ENCODE peak calls at places on chromosomes 13 and 19, in eight cellular contexts. One of them, this sample, is unnamed.
A peak's percentile ranks its signal among the peaks of the same experiment; 100 is the strongest.

GRCh38 chr13:29955137-29955650 is 104.8 kb upstream of the UBL3 start:
- DNase-seq in MCF 10A: no peak
- DNase-seq in lung: no peak
- DNase-seq in cardiac fibroblast: no peak
- DNase-seq in GM10248: no peak
- DNase-seq in HFF-Myc: no peak
- DNase-seq in RWPE1: no peak
- DNase-seq in IMR-90: no peak
- DNase-seq in this sample: no peak

GRCh38 chr13:29543230-29544215 is 52.0 kb downstream of the SLC7A1 start:
- DNase-seq in MCF 10A: peak; percentile 29
- DNase-seq in lung: no peak
- DNase-seq in cardiac fibroblast: no peak
- DNase-seq in GM10248: peak; percentile 80
- DNase-seq in HFF-Myc: no peak
- DNase-seq in RWPE1: no peak
- DNase-seq in IMR-90: peak; percentile 60
- DNase-seq in this sample: peak; percentile 80

GRCh38 chr13:51585696-51586095 is 1.4 kb downstream of the WDFY2 start:
- DNase-seq in MCF 10A: peak; percentile 49
- DNase-seq in lung: no peak
- DNase-seq in cardiac fibroblast: peak; percentile 22
- DNase-seq in GM10248: no peak
- DNase-seq in HFF-Myc: no peak
- DNase-seq in RWPE1: no peak
- DNase-seq in IMR-90: peak; percentile 62
- DNase-seq in this sample: no peak

GRCh38 chr19:46118136-46118535 is 6.4 kb downstream of the IGFL3 start:
- DNase-seq in MCF 10A: no peak
- DNase-seq in lung: no peak
- DNase-seq in cardiac fibroblast: no peak
- DNase-seq in GM10248: no peak
- DNase-seq in HFF-Myc: no peak
- DNase-seq in RWPE1: peak; percentile 23
- DNase-seq in IMR-90: no peak
- DNase-seq in this sample: no peak

GRCh38 chr13:54699831-54700230 is 1671.2 kb downstream of the OLFM4 start:
- DNase-seq in MCF 10A: no peak
- DNase-seq in lung: no peak
- DNase-seq in cardiac fibroblast: no peak
- DNase-seq in GM10248: no peak
- DNase-seq in HFF-Myc: no peak
- DNase-seq in RWPE1: no peak
- DNase-seq in IMR-90: no peak
- DNase-seq in this sample: no peak

GRCh38 chr13:67283602-67284001 is 53.5 kb upstream of the PCDH9 start:
- DNase-seq in MCF 10A: peak; percentile 18
- DNase-seq in lung: no peak
- DNase-seq in cardiac fibroblast: peak; percentile 21
- DNase-seq in GM10248: no peak
- DNase-seq in HFF-Myc: no peak
- DNase-seq in RWPE1: peak; percentile 16
- DNase-seq in IMR-90: peak; percentile 13
- DNase-seq in this sample: no peak

GRCh38 chr13:88729605-88730004 is 1058.4 kb downstream of the SLITRK5 start:
- DNase-seq in MCF 10A: no peak
- DNase-seq in lung: no peak
- DNase-seq in cardiac fibroblast: no peak
- DNase-seq in GM10248: no peak
- DNase-seq in HFF-Myc: no peak
- DNase-seq in RWPE1: no peak
- DNase-seq in IMR-90: no peak
- DNase-seq in this sample: no peak

GRCh38 chr19:2865334-2866221 is 1.6 kb upstream of the ZNF556 start:
- DNase-seq in MCF 10A: no peak
- DNase-seq in lung: no peak
- DNase-seq in cardiac fibroblast: no peak
- DNase-seq in GM10248: no peak
- DNase-seq in HFF-Myc: no peak
- DNase-seq in RWPE1: no peak
- DNase-seq in IMR-90: no peak
- DNase-seq in this sample: no peak

GRCh38 chr13:114061746-114062145 is 70.7 kb downstream of the RASA3 start:
- DNase-seq in MCF 10A: no peak
- DNase-seq in lung: no peak
- DNase-seq in cardiac fibroblast: no peak
- DNase-seq in GM10248: no peak
- DNase-seq in HFF-Myc: no peak
- DNase-seq in RWPE1: no peak
- DNase-seq in IMR-90: no peak
- DNase-seq in this sample: no peak

GRCh38 chr13:51557423-51557822 is 26.8 kb upstream of the WDFY2 start:
- DNase-seq in MCF 10A: no peak
- DNase-seq in lung: no peak
- DNase-seq in cardiac fibroblast: peak; percentile 11
- DNase-seq in GM10248: no peak
- DNase-seq in HFF-Myc: no peak
- DNase-seq in RWPE1: no peak
- DNase-seq in IMR-90: no peak
- DNase-seq in this sample: no peak

GRCh38 chr19:21838646-21839045 is 2.7 kb upstream of the ZNF43 start:
- DNase-seq in MCF 10A: no peak
- DNase-seq in lung: no peak
- DNase-seq in cardiac fibroblast: peak; percentile 13
- DNase-seq in GM10248: no peak
- DNase-seq in HFF-Myc: no peak
- DNase-seq in RWPE1: no peak
- DNase-seq in IMR-90: peak; percentile 65
- DNase-seq in this sample: no peak

GRCh38 chr13:72201726-72202125 is 334.7 kb upstream of the DACH1 start:
- DNase-seq in MCF 10A: no peak
- DNase-seq in lung: no peak
- DNase-seq in cardiac fibroblast: no peak
- DNase-seq in GM10248: no peak
- DNase-seq in HFF-Myc: no peak
- DNase-seq in RWPE1: no peak
- DNase-seq in IMR-90: no peak
- DNase-seq in this sample: no peak

GRCh38 chr13:66329988-66330429 is 900.1 kb downstream of the PCDH9 start:
- DNase-seq in MCF 10A: peak; percentile 2
- DNase-seq in lung: no peak
- DNase-seq in cardiac fibroblast: no peak
- DNase-seq in GM10248: no peak
- DNase-seq in HFF-Myc: no peak
- DNase-seq in RWPE1: no peak
- DNase-seq in IMR-90: peak; percentile 37
- DNase-seq in this sample: peak; percentile 1

GRCh38 chr19:40862333-40862732 is 12.1 kb upstream of the CYP2A6 start:
- DNase-seq in MCF 10A: no peak
- DNase-seq in lung: no peak
- DNase-seq in cardiac fibroblast: no peak
- DNase-seq in GM10248: no peak
- DNase-seq in HFF-Myc: no peak
- DNase-seq in RWPE1: no peak
- DNase-seq in IMR-90: no peak
- DNase-seq in this sample: no peak

GRCh38 chr13:36382030-36382429 is 35.8 kb upstream of the SPART start:
- DNase-seq in MCF 10A: peak; percentile 27
- DNase-seq in lung: no peak
- DNase-seq in cardiac fibroblast: no peak
- DNase-seq in GM10248: no peak
- DNase-seq in HFF-Myc: no peak
- DNase-seq in RWPE1: peak; percentile 73
- DNase-seq in IMR-90: no peak
- DNase-seq in this sample: no peak

GRCh38 chr19:519449-519865 is 12.1 kb upstream of the CDC34 start:
- DNase-seq in MCF 10A: no peak
- DNase-seq in lung: no peak
- DNase-seq in cardiac fibroblast: no peak
- DNase-seq in GM10248: no peak
- DNase-seq in HFF-Myc: no peak
- DNase-seq in RWPE1: no peak
- DNase-seq in IMR-90: no peak
- DNase-seq in this sample: no peak

GRCh38 chr19:33311326-33311682 is 9.0 kb upstream of the CEBPA start:
- DNase-seq in MCF 10A: no peak
- DNase-seq in lung: no peak
- DNase-seq in cardiac fibroblast: no peak
- DNase-seq in GM10248: peak; percentile 16
- DNase-seq in HFF-Myc: no peak
- DNase-seq in RWPE1: no peak
- DNase-seq in IMR-90: no peak
- DNase-seq in this sample: peak; percentile 30

GRCh38 chr13:57340878-57341277 is 173.9 kb downstream of the PRR20E start:
- DNase-seq in MCF 10A: no peak
- DNase-seq in lung: no peak
- DNase-seq in cardiac fibroblast: no peak
- DNase-seq in GM10248: no peak
- DNase-seq in HFF-Myc: no peak
- DNase-seq in RWPE1: no peak
- DNase-seq in IMR-90: no peak
- DNase-seq in this sample: no peak

GRCh38 chr19:18469245-18470107 is 31.5 kb upstream of the ISYNA1 start:
- DNase-seq in MCF 10A: peak; percentile 57
- DNase-seq in lung: peak; percentile 61
- DNase-seq in cardiac fibroblast: peak; percentile 81
- DNase-seq in GM10248: peak; percentile 65
- DNase-seq in HFF-Myc: no peak
- DNase-seq in RWPE1: no peak
- DNase-seq in IMR-90: peak; percentile 66
- DNase-seq in this sample: peak; percentile 77

GRCh38 chr19:34327851-34328250 is 37.1 kb upstream of the GPI start:
- DNase-seq in MCF 10A: no peak
- DNase-seq in lung: no peak
- DNase-seq in cardiac fibroblast: no peak
- DNase-seq in GM10248: no peak
- DNase-seq in HFF-Myc: no peak
- DNase-seq in RWPE1: no peak
- DNase-seq in IMR-90: no peak
- DNase-seq in this sample: no peak

GRCh38 chr19:19329199-19329598 is 8.6 kb downstream of the MAU2 start:
- DNase-seq in MCF 10A: no peak
- DNase-seq in lung: no peak
- DNase-seq in cardiac fibroblast: no peak
- DNase-seq in GM10248: no peak
- DNase-seq in HFF-Myc: no peak
- DNase-seq in RWPE1: no peak
- DNase-seq in IMR-90: no peak
- DNase-seq in this sample: peak; percentile 26

GRCh38 chr13:86399572-86399971 is 600.4 kb upstream of the SLITRK6 start:
- DNase-seq in MCF 10A: no peak
- DNase-seq in lung: no peak
- DNase-seq in cardiac fibroblast: no peak
- DNase-seq in GM10248: no peak
- DNase-seq in HFF-Myc: no peak
- DNase-seq in RWPE1: no peak
- DNase-seq in IMR-90: no peak
- DNase-seq in this sample: no peak

GRCh38 chr19:5166262-5166661 is 174.3 kb downstream of the PTPRS start:
- DNase-seq in MCF 10A: peak; percentile 50
- DNase-seq in lung: no peak
- DNase-seq in cardiac fibroblast: peak; percentile 38
- DNase-seq in GM10248: no peak
- DNase-seq in HFF-Myc: peak; percentile 26
- DNase-seq in RWPE1: no peak
- DNase-seq in IMR-90: peak; percentile 75
- DNase-seq in this sample: no peak

DNA sequence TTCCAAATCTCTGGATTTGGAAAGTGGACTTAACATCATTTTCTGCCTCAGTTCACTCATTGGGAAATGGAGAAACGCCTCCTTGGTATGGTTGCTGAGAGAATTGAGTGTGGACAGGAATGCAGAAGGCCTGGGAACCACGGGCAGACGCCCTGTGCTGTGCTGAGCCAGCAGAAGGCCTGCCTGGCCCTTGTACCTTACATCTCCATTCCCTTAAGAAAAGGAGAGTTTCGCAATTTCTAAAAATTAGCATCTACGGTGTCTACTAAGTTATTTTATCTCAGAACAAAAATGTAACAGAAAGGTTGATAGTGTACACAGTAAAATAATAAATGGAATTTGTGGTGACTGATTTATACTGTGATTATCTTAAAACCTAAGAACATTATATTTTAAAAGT is 78.7 kb downstream of the IPO5 start:
- DNase-seq in MCF 10A: no peak
- DNase-seq in lung: no peak
- DNase-seq in cardiac fibroblast: peak; percentile 15
- DNase-seq in GM10248: no peak
- DNase-seq in HFF-Myc: no peak
- DNase-seq in RWPE1: no peak
- DNase-seq in IMR-90: no peak
- DNase-seq in this sample: no peak
- TF ChIP-seq CTCF in MCF 10A: no peak
- TF ChIP-seq CTCF in lung: no peak
- TF ChIP-seq CTCF in cardiac fibroblast: no peak
- TF ChIP-seq CTCF in GM10248: no peak
- TF ChIP-seq CTCF in HFF-Myc: no peak
- TF ChIP-seq CTCF in RWPE1: no peak
- TF ChIP-seq CTCF in IMR-90: no peak
- TF ChIP-seq CTCF in this sample: no peak

GRCh38 chr13:60755380-60756163 is 358.6 kb downstream of the TDRD3 start:
- DNase-seq in MCF 10A: no peak
- DNase-seq in lung: no peak
- DNase-seq in cardiac fibroblast: no peak
- DNase-seq in GM10248: no peak
- DNase-seq in HFF-Myc: no peak
- DNase-seq in RWPE1: no peak
- DNase-seq in IMR-90: no peak
- DNase-seq in this sample: no peak
- TF ChIP-seq CTCF in MCF 10A: no peak
- TF ChIP-seq CTCF in lung: no peak
- TF ChIP-seq CTCF in cardiac fibroblast: no peak
- TF ChIP-seq CTCF in GM10248: no peak
- TF ChIP-seq CTCF in HFF-Myc: no peak
- TF ChIP-seq CTCF in RWPE1: no peak
- TF ChIP-seq CTCF in IMR-90: no peak
- TF ChIP-seq CTCF in this sample: no peak

GRCh38 chr19:36849701-36850645 is 703 bp upstream of the ZNF345 start:
- DNase-seq in MCF 10A: peak; percentile 84
- DNase-seq in lung: peak; percentile 94
- DNase-seq in cardiac fibroblast: peak; percentile 93
- DNase-seq in GM10248: peak; percentile 90
- DNase-seq in HFF-Myc: peak; percentile 36
- DNase-seq in RWPE1: peak; percentile 82
- DNase-seq in IMR-90: peak; percentile 89
- DNase-seq in this sample: peak; percentile 94
- TF ChIP-seq CTCF in MCF 10A: no peak
- TF ChIP-seq CTCF in lung: no peak
- TF ChIP-seq CTCF in cardiac fibroblast: no peak
- TF ChIP-seq CTCF in GM10248: no peak
- TF ChIP-seq CTCF in HFF-Myc: no peak
- TF ChIP-seq CTCF in RWPE1: no peak
- TF ChIP-seq CTCF in IMR-90: no peak
- TF ChIP-seq CTCF in this sample: no peak

DNA sequence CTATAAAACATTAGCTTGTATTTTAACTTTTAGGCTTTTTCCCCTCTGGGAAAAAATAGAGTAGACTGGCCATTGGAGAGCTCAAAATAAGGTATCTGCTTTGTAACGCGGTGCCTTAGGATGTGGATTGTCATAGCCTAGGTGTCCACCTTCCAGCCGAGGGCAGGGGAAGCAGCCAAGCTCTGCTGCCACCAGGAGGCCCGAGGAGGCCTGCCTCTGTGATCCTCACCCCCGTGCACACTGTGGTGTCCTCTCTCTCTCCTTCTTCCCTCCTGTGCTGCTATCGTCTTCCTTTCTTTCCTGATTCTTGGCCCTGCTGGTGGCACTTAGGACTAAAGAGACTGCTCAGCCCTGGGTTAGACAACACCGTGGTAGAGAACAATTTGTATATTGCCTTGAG is 11.3 kb downstream of the HNRNPM start:
- DNase-seq in MCF 10A: peak; percentile 27
- DNase-seq in lung: no peak
- DNase-seq in cardiac fibroblast: no peak
- DNase-seq in GM10248: no peak
- DNase-seq in HFF-Myc: no peak
- DNase-seq in RWPE1: no peak
- DNase-seq in IMR-90: no peak
- DNase-seq in this sample: no peak
- TF ChIP-seq CTCF in MCF 10A: no peak
- TF ChIP-seq CTCF in lung: no peak
- TF ChIP-seq CTCF in cardiac fibroblast: peak; percentile 33
- TF ChIP-seq CTCF in GM10248: no peak
- TF ChIP-seq CTCF in HFF-Myc: peak; percentile 9
- TF ChIP-seq CTCF in RWPE1: no peak
- TF ChIP-seq CTCF in IMR-90: no peak
- TF ChIP-seq CTCF in this sample: peak; percentile 16